ENCODE peak calls at places on chromosomes 12 and 14, in seven cellular contexts. U, L, T, Q, J, R and C are unnamed samples.

GRCh38 chr14:20799955-20800544 is 2.6 kb downstream of the RNASE1 start:
- DNase-seq in U (no peak), L (no peak), T (no peak), Q (peak; percentile 19), J (peak; percentile 73), R (no peak), C (no peak)

GRCh38 chr12:68358532-68359485 is 26.6 kb upstream of the MDM1 start:
- DNase-seq in U (peak; percentile 84), L (peak; percentile 29), T (no peak), Q (no peak), J (peak; percentile 74), R (peak; percentile 90), C (peak; percentile 54)

GRCh38 chr14:22535916-22536315 is 53.1 kb downstream of the DAD1 start:
- DNase-seq in U (no peak), L (no peak), T (no peak), Q (no peak), J (no peak), R (no peak), C (no peak)

GRCh38 chr12:90036641-90037040 is 328.0 kb upstream of the ATP2B1 start:
- DNase-seq in U (peak; percentile 28), L (no peak), T (no peak), Q (no peak), J (no peak), R (peak; percentile 22), C (no peak)

GRCh38 chr12:52876371-52876770 is 27.6 kb upstream of the KRT78 start:
- DNase-seq in U (no peak), L (no peak), T (no peak), Q (no peak), J (no peak), R (no peak), C (no peak)

GRCh38 chr12:31732926-31733548 is 4.2 kb upstream of the AMN1 start:
- DNase-seq in U (peak; percentile 65), L (peak; percentile 40), T (no peak), Q (no peak), J (no peak), R (peak; percentile 84), C (no peak)

GRCh38 chr14:58750321-58751269 is 112.8 kb downstream of the DACT1 start:
- DNase-seq in U (no peak), L (no peak), T (no peak), Q (no peak), J (no peak), R (no peak), C (no peak)

GRCh38 chr12:23128462-23128861 is 503.5 kb downstream of the ETNK1 start:
- DNase-seq in U (no peak), L (no peak), T (no peak), Q (no peak), J (no peak), R (no peak), C (no peak)

GRCh38 chr12:26451763-26452162 is 256.4 kb downstream of the SSPN start:
- DNase-seq in U (no peak), L (no peak), T (no peak), Q (no peak), J (no peak), R (no peak), C (no peak)

GRCh38 chr14:100899841-100900771 is 3.4 kb downstream of the RTL1 start:
- DNase-seq in U (no peak), L (no peak), T (no peak), Q (no peak), J (peak; percentile 42), R (no peak), C (no peak)

GRCh38 chr14:22646570-22647254 is 2.6 kb upstream of the OR6J1 start:
- DNase-seq in U (peak; percentile 95), L (no peak), T (no peak), Q (no peak), J (no peak), R (peak; percentile 78), C (peak; percentile 64)

GRCh38 chr12:5014269-5014668 is 29.4 kb upstream of the KCNA5 start:
- DNase-seq in U (peak; percentile 15), L (no peak), T (no peak), Q (no peak), J (no peak), R (no peak), C (no peak)

GRCh38 chr12:62847709-62848108 is 87.2 kb downstream of the PPM1H start:
- DNase-seq in U (no peak), L (no peak), T (no peak), Q (no peak), J (no peak), R (no peak), C (no peak)

GRCh38 chr14:104749111-104749649 is 3.8 kb upstream of the SIVA1 start:
- DNase-seq in U (peak; percentile 36), L (no peak), T (no peak), Q (no peak), J (peak; percentile 89), R (no peak), C (no peak)

GRCh38 chr12:68980476-68981212 is 47.7 kb upstream of the CPM start:
- DNase-seq in U (no peak), L (no peak), T (no peak), Q (no peak), J (no peak), R (no peak), C (no peak)

GRCh38 chr12:106766393-106766826 is 8.1 kb upstream of the RIC8B start:
- DNase-seq in U (peak; percentile 64), L (no peak), T (no peak), Q (no peak), J (peak; percentile 74), R (peak; percentile 79), C (no peak)

GRCh38 chr12:40058721-40059190 is 47.1 kb downstream of the SLC2A13 start:
- DNase-seq in U (no peak), L (no peak), T (no peak), Q (no peak), J (no peak), R (peak; percentile 6), C (no peak)

GRCh38 chr12:50720501-50720900 is 43.4 kb upstream of the ATF1 start:
- DNase-seq in U (peak; percentile 6), L (no peak), T (no peak), Q (no peak), J (no peak), R (no peak), C (no peak)

GRCh38 chr12:117063162-117063911 is 35.9 kb downstream of the TESC start:
- DNase-seq in U (no peak), L (peak; percentile 41), T (no peak), Q (no peak), J (no peak), R (no peak), C (no peak)

GRCh38 chr12:61251076-61251475 is 1009.1 kb upstream of the USP15 start:
- DNase-seq in U (no peak), L (no peak), T (no peak), Q (no peak), J (no peak), R (no peak), C (no peak)

GRCh38 chr12:10070380-10070779 is 28.4 kb downstream of the CLEC1A start:
- DNase-seq in U (no peak), L (no peak), T (no peak), Q (no peak), J (no peak), R (no peak), C (no peak)

GRCh38 chr14:30283822-30284446 is 275.0 kb upstream of the G2E3 start:
- DNase-seq in U (peak; percentile 68), L (no peak), T (no peak), Q (no peak), J (no peak), R (peak; percentile 65), C (no peak)

GRCh38 chr12:868722-869121 is 80.8 kb downstream of the RAD52 start:
- DNase-seq in U (no peak), L (no peak), T (no peak), Q (no peak), J (no peak), R (no peak), C (no peak)

GRCh38 chr14:59570122-59570521 is 6.5 kb downstream of the CCDC175 start:
- DNase-seq in U (no peak), L (no peak), T (no peak), Q (no peak), J (no peak), R (peak; percentile 11), C (no peak)

GRCh38 chr14:74980398-74980745 is 22.3 kb upstream of the EIF2B2 start:
- DNase-seq in U (no peak), L (no peak), T (peak; percentile 74), Q (no peak), J (peak; percentile 73), R (no peak), C (no peak)

GRCh38 chr14:23580152-23580926 is 1.7 kb upstream of the JPH4 start:
- DNase-seq in U (no peak), L (no peak), T (no peak), Q (no peak), J (no peak), R (no peak), C (no peak)

GRCh38 chr12:121223283-121223946 is 13.5 kb downstream of the P2RX4 start:
- DNase-seq in U (no peak), L (no peak), T (no peak), Q (no peak), J (no peak), R (no peak), C (no peak)
- TF ChIP-seq CTCF in U (peak; percentile 11), L (peak; percentile 67), T (peak; percentile 16), Q (no peak), J (no peak), R (peak; percentile 14), C (no peak)

GRCh38 chr12:124398578-124399227 is 103.8 kb downstream of the RFLNA start:
- DNase-seq in U (no peak), L (no peak), T (peak; percentile 94), Q (no peak), J (peak; percentile 97), R (peak; percentile 69), C (no peak)
- TF ChIP-seq CTCF in U (no peak), L (no peak), T (no peak), Q (no peak), J (no peak), R (peak; percentile 28), C (no peak)

DNA sequence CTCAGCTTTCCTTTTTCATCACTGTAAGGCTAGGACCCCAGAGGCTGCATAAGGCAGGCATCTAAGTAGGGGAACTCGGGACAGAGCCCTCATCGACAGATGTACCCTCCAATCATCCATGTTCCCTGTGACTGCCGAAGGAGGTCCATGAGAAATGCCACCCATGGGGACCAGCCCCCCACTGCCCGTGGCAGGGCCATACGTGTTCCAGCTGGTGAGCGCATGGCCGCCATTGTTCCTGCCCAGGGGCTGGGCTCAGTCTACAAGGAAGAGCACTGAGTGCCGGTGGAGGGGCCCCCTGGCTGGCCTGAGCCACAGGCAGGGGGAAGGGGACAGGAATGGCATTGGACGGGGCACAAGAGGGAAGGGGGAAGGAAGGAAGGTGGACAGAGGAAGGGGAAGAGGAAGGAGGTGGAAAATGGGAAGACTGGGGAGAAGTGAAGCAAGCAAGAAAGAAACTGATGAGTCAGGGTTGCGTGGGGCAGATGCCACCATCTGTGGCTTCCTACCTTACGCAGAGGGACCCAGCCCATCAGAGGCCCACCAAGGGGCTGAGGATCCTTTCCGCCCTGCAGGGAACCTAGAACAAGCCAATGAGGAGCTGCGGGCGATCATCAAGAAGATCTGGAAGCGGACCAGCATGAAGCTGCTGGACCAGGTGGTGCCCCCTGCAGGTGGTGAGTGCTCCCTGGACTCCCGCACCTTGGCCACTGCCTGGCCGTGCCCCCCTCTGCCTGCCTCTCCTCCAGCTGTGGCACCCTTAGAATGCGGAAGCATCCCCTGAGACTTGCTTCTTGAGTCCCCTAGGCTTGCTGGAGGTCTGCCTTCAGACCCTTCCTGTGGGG is 120.6 kb upstream of the FKBP4 start:
- DNase-seq in U (no peak), L (no peak), T (peak; percentile 47), Q (no peak), J (no peak), R (no peak), C (no peak)
- TF ChIP-seq CTCF in U (peak; percentile 8), L (peak; percentile 57), T (no peak), Q (no peak), J (no peak), R (no peak), C (peak; percentile 17)

GRCh38 chr12:6745751-6746525 is 7.0 kb downstream of the MLF2 start:
- DNase-seq in U (no peak), L (no peak), T (no peak), Q (no peak), J (no peak), R (no peak), C (no peak)
- TF ChIP-seq CTCF in U (no peak), L (no peak), T (no peak), Q (no peak), J (no peak), R (no peak), C (no peak)